ENCODE peak calls at places on chromosome 20, in nine cellular contexts. One of them, this sample, is unnamed.

GRCh38 chr20:53829086-53829703 is 235.6 kb upstream of the ZNF217 start:
- DNase-seq in tibial nerve: no peak
- DNase-seq in lower lobe of right lung: no peak
- DNase-seq in cardiac muscle cell: peak; percentile 94
- DNase-seq in AG09309: peak; percentile 97
- DNase-seq in BE2C: no peak
- DNase-seq in CD8-positive, alpha-beta T cell: no peak
- DNase-seq in astrocyte: peak; percentile 96
- DNase-seq in mucosa of descending colon: no peak
- DNase-seq in this sample: no peak

GRCh38 chr20:40286991-40287531 is 402.0 kb downstream of the MAFB start:
- DNase-seq in cardiac muscle cell: peak; percentile 29
- DNase-seq in tibial nerve: no peak
- DNase-seq in astrocyte: no peak
- DNase-seq in lower lobe of right lung: peak; percentile 74
- DNase-seq in mucosa of descending colon: peak; percentile 58
- DNase-seq in BE2C: peak; percentile 88
- DNase-seq in AG09309: no peak
- DNase-seq in CD8-positive, alpha-beta T cell: no peak
- DNase-seq in this sample: peak; percentile 96

GRCh38 chr20:5864873-5865582 is 85.3 kb downstream of the TRMT6 start:
- DNase-seq in CD8-positive, alpha-beta T cell: no peak
- DNase-seq in tibial nerve: no peak
- DNase-seq in BE2C: no peak
- DNase-seq in mucosa of descending colon: no peak
- DNase-seq in astrocyte: peak; percentile 60
- DNase-seq in cardiac muscle cell: peak; percentile 81
- DNase-seq in AG09309: peak; percentile 20
- DNase-seq in lower lobe of right lung: no peak
- DNase-seq in this sample: no peak

GRCh38 chr20:14142964-14143627 is 147.8 kb downstream of the MACROD2 start:
- DNase-seq in mucosa of descending colon: no peak
- DNase-seq in BE2C: no peak
- DNase-seq in CD8-positive, alpha-beta T cell: no peak
- DNase-seq in cardiac muscle cell: peak; percentile 79
- DNase-seq in astrocyte: peak; percentile 66
- DNase-seq in tibial nerve: no peak
- DNase-seq in AG09309: peak; percentile 7
- DNase-seq in lower lobe of right lung: no peak
- DNase-seq in this sample: no peak

GRCh38 chr20:32521780-32522524 is 63.2 kb downstream of the NOL4L start:
- DNase-seq in AG09309: no peak
- DNase-seq in lower lobe of right lung: peak; percentile 67
- DNase-seq in BE2C: peak; percentile 90
- DNase-seq in mucosa of descending colon: peak; percentile 68
- DNase-seq in cardiac muscle cell: peak; percentile 72
- DNase-seq in tibial nerve: no peak
- DNase-seq in astrocyte: no peak
- DNase-seq in CD8-positive, alpha-beta T cell: peak; percentile 68
- DNase-seq in this sample: peak; percentile 40

GRCh38 chr20:58494923-58495622 is 20.1 kb downstream of the APCDD1L start:
- DNase-seq in lower lobe of right lung: no peak
- DNase-seq in CD8-positive, alpha-beta T cell: no peak
- DNase-seq in mucosa of descending colon: no peak
- DNase-seq in cardiac muscle cell: no peak
- DNase-seq in AG09309: no peak
- DNase-seq in astrocyte: no peak
- DNase-seq in tibial nerve: no peak
- DNase-seq in BE2C: no peak
- DNase-seq in this sample: no peak

GRCh38 chr20:3275064-3275935 is 36.3 kb upstream of the SLC4A11 start:
- DNase-seq in AG09309: no peak
- DNase-seq in BE2C: no peak
- DNase-seq in CD8-positive, alpha-beta T cell: no peak
- DNase-seq in mucosa of descending colon: no peak
- DNase-seq in cardiac muscle cell: no peak
- DNase-seq in tibial nerve: no peak
- DNase-seq in lower lobe of right lung: no peak
- DNase-seq in astrocyte: no peak
- DNase-seq in this sample: no peak

GRCh38 chr20:40535816-40536215 is 153.2 kb downstream of the MAFB start:
- DNase-seq in astrocyte: no peak
- DNase-seq in BE2C: no peak
- DNase-seq in lower lobe of right lung: no peak
- DNase-seq in mucosa of descending colon: no peak
- DNase-seq in CD8-positive, alpha-beta T cell: no peak
- DNase-seq in cardiac muscle cell: peak; percentile 57
- DNase-seq in AG09309: no peak
- DNase-seq in tibial nerve: no peak
- DNase-seq in this sample: no peak

DNA sequence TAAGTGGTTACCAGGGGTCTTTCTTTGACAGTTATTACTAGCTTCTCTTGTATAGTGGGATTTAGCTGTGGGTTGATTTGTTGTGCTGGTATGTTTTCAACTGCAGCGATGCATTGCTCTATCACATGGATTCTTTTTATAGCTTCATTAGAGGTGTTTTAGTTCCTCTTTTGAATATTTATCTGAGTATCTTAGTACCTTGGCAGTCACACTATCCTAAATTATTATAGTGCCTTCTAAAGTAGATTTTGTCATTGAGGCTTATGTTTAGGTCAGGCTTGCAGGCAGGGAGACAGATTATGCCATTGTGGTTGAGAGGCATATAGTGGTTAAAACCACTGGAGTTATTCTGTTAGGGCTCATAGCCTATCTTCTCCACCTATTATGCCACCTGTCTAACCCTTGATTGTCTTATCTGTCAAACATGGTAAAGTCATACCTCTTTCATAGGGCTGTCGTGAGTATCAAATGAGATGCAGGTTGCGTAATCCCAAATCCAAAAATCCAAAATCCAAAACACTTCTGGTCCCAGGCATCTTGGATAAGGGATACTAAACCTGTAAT is 49.3 kb downstream of the KCNS1 start:
- DNase-seq in AG09309: no peak
- DNase-seq in CD8-positive, alpha-beta T cell: no peak
- DNase-seq in cardiac muscle cell: no peak
- DNase-seq in astrocyte: no peak
- DNase-seq in tibial nerve: no peak
- DNase-seq in mucosa of descending colon: no peak
- DNase-seq in BE2C: no peak
- DNase-seq in lower lobe of right lung: no peak
- DNase-seq in this sample: no peak
- H3K4me3 ChIP-seq in AG09309: no peak overlapping the region
- H3K4me3 ChIP-seq in CD8-positive, alpha-beta T cell: no peak overlapping the region
- H3K4me3 ChIP-seq in cardiac muscle cell: no peak overlapping the region
- H3K4me3 ChIP-seq in astrocyte: no peak overlapping the region
- H3K4me3 ChIP-seq in tibial nerve: no peak overlapping the region
- H3K4me3 ChIP-seq in mucosa of descending colon: no peak overlapping the region
- H3K4me3 ChIP-seq in BE2C: no peak overlapping the region
- H3K4me3 ChIP-seq in lower lobe of right lung: no peak overlapping the region
- H3K4me3 ChIP-seq in this sample: no peak overlapping the region

GRCh38 chr20:9169409-9169808 is 100.5 kb downstream of the PLCB4 start:
- DNase-seq in CD8-positive, alpha-beta T cell: no peak
- DNase-seq in mucosa of descending colon: no peak
- DNase-seq in astrocyte: no peak
- DNase-seq in lower lobe of right lung: no peak
- DNase-seq in cardiac muscle cell: no peak
- DNase-seq in AG09309: no peak
- DNase-seq in BE2C: no peak
- DNase-seq in tibial nerve: no peak
- DNase-seq in this sample: no peak

GRCh38 chr20:9177278-9177677 is 108.4 kb downstream of the PLCB4 start:
- DNase-seq in mucosa of descending colon: no peak
- DNase-seq in AG09309: no peak
- DNase-seq in CD8-positive, alpha-beta T cell: no peak
- DNase-seq in cardiac muscle cell: no peak
- DNase-seq in lower lobe of right lung: no peak
- DNase-seq in BE2C: no peak
- DNase-seq in tibial nerve: no peak
- DNase-seq in astrocyte: no peak
- DNase-seq in this sample: no peak

DNA sequence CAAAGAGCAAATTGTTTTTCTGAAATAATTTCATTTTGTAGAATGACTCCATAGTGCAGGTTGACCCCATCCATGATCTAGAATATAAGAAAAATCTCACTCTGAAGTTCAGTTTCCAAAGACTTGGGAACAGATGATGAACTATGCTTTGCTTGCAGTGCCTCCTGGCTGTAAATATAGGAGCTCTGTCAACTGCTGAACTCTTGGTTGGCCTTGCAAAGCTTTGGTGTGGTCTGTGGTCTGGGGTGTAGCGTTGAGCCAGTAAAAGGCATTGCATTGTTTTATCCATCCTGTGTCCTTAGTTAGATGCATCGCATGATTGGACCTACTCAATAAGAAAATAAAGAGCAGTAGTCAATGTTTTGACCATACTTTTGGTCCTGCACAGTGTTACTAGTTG is 104.0 kb downstream of the PLCB4 start:
- DNase-seq in astrocyte: peak; percentile 35
- DNase-seq in mucosa of descending colon: no peak
- DNase-seq in BE2C: peak; percentile 33
- DNase-seq in cardiac muscle cell: peak; percentile 13
- DNase-seq in AG09309: no peak
- DNase-seq in lower lobe of right lung: no peak
- DNase-seq in tibial nerve: no peak
- DNase-seq in CD8-positive, alpha-beta T cell: no peak
- DNase-seq in this sample: no peak
- TF ChIP-seq CTCF in astrocyte: no peak
- TF ChIP-seq CTCF in mucosa of descending colon: no peak
- TF ChIP-seq CTCF in BE2C: peak; percentile 65
- TF ChIP-seq CTCF in cardiac muscle cell: peak; percentile 16
- TF ChIP-seq CTCF in AG09309: peak; percentile 20
- TF ChIP-seq CTCF in lower lobe of right lung: no peak
- TF ChIP-seq CTCF in tibial nerve: no peak
- TF ChIP-seq CTCF in CD8-positive, alpha-beta T cell: no peak
- TF ChIP-seq CTCF in this sample: no peak

GRCh38 chr20:63099426-63100267 is 92.9 kb upstream of the BHLHE23 start:
- DNase-seq in AG09309: no peak
- DNase-seq in cardiac muscle cell: no peak
- DNase-seq in astrocyte: no peak
- DNase-seq in tibial nerve: no peak
- DNase-seq in lower lobe of right lung: no peak
- DNase-seq in CD8-positive, alpha-beta T cell: no peak
- DNase-seq in BE2C: peak; percentile 3
- DNase-seq in mucosa of descending colon: peak; percentile 31
- DNase-seq in this sample: no peak

GRCh38 chr20:63102720-63103375 is 96.1 kb upstream of the BHLHE23 start:
- DNase-seq in astrocyte: no peak
- DNase-seq in lower lobe of right lung: peak; percentile 61
- DNase-seq in AG09309: no peak
- DNase-seq in mucosa of descending colon: peak; percentile 68
- DNase-seq in tibial nerve: no peak
- DNase-seq in cardiac muscle cell: peak; percentile 62
- DNase-seq in BE2C: peak; percentile 24
- DNase-seq in CD8-positive, alpha-beta T cell: peak; percentile 71
- DNase-seq in this sample: no peak

GRCh38 chr20:63100401-63100925 is 93.7 kb upstream of the BHLHE23 start:
- DNase-seq in lower lobe of right lung: peak; percentile 25
- DNase-seq in astrocyte: no peak
- DNase-seq in BE2C: peak; percentile 5
- DNase-seq in cardiac muscle cell: no peak
- DNase-seq in tibial nerve: no peak
- DNase-seq in AG09309: no peak
- DNase-seq in CD8-positive, alpha-beta T cell: no peak
- DNase-seq in mucosa of descending colon: peak; percentile 10
- DNase-seq in this sample: no peak

GRCh38 chr20:63101781-63102719 is 95.3 kb upstream of the BHLHE23 start:
- DNase-seq in tibial nerve: no peak
- DNase-seq in cardiac muscle cell: peak; percentile 61
- DNase-seq in CD8-positive, alpha-beta T cell: peak; percentile 77
- DNase-seq in astrocyte: peak; percentile 18
- DNase-seq in lower lobe of right lung: peak; percentile 51
- DNase-seq in AG09309: peak; percentile 1
- DNase-seq in BE2C: peak; percentile 25
- DNase-seq in mucosa of descending colon: peak; percentile 62
- DNase-seq in this sample: no peak

DNA sequence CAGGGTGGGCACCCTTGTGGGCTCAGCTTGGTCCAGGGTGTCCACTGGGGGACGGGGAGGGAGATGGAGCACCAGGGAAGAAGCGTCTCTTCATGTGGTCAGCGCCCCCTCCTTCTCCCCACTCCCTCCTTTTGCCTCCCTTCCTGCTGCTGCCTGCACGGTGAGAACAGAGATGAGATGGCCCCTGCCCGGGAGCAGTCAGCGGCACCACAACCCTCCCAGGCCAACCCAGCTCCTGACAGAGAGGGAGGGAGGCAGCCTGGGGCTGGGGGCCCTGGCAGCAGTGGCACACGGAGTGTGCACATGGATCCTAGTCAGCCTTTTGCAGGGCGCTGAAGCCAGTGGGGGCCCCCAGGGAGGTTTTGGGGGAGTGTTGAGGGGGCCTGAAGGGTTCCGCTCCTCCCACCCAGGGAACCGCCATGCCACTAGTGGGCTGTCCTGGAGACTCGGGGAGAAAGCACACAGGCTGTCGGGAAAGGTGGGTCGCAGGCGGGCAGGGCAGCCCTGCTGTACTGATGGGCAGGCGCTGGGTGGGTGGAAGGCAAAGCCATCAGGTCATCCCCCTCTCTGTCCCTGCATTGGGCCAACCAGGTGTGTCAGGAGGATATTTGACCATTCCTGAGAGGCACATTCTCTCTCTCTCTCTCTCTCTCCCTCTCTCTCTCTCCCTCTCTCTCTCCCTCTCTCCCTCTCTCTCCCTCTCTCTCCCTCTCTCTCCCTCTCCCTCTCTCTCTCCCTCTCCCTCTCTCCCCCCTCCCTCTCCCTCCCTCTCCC is 94.3 kb upstream of the BHLHE23 start:
- DNase-seq in AG09309: no peak
- DNase-seq in lower lobe of right lung: peak; percentile 13
- DNase-seq in tibial nerve: no peak
- DNase-seq in mucosa of descending colon: peak; percentile 29
- DNase-seq in astrocyte: no peak
- DNase-seq in BE2C: peak; percentile 8
- DNase-seq in cardiac muscle cell: no peak
- DNase-seq in CD8-positive, alpha-beta T cell: no peak
- DNase-seq in this sample: no peak
- H3K4me3 ChIP-seq in AG09309: no peak overlapping the region
- H3K4me3 ChIP-seq in lower lobe of right lung: no peak overlapping the region
- H3K4me3 ChIP-seq in tibial nerve: no peak overlapping the region
- H3K4me3 ChIP-seq in mucosa of descending colon: no peak overlapping the region
- H3K4me3 ChIP-seq in astrocyte: no peak overlapping the region
- H3K4me3 ChIP-seq in BE2C: no peak overlapping the region
- H3K4me3 ChIP-seq in cardiac muscle cell: no peak overlapping the region
- H3K4me3 ChIP-seq in CD8-positive, alpha-beta T cell: peak overlapping the region; percentile 98
- H3K4me3 ChIP-seq in this sample: no peak overlapping the region

DNA sequence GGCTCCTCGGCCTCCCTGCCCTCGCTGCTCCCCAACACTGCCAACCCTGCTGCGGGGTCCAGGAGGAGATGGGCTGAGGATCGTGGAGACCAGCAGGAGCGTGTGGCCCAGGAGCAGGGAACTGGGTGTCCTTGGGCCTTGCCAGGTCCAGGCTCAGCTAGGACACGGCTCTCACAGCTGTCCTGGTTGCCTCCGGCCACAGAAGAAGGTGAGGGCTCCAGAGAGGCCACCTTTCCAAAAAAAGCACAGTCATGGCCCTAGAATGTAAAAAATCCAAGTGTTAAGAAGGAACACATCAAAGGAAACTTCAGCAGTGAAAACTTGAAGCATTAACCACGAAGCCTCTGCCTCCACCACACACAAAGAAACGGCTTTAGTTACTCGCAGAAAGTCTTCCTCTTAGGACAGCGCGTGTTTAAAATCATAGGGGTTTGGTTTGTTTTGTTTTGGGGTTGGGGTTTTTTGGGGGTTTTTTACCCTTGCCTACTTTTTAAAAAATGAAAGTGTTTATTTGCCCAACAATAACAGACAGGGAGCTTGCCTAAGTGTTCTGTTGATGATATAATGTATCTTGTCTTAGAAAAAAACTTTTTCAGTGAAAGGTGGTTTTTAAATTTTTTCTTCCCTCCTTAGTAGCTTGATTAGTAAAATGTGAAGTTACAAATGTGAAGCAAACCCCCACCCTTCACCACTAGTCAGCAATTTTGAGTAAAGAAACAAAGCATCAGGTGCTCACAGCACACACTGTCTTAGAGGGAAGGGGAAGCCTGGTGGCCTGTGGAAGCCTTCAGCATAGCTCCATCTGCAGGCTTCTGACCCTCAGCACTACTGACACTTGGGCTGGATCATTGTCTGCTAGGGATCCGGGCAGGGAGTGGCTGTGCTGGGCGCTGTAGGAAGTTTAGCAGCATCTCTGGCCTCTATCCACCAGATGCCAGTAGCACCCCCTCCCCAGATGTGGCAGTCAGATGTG is 60.0 kb downstream of the PTPN1 start:
- DNase-seq in AG09309: no peak
- DNase-seq in BE2C: no peak
- DNase-seq in astrocyte: peak; percentile 39
- DNase-seq in tibial nerve: no peak
- DNase-seq in cardiac muscle cell: peak; percentile 51
- DNase-seq in CD8-positive, alpha-beta T cell: no peak
- DNase-seq in lower lobe of right lung: no peak
- DNase-seq in mucosa of descending colon: no peak
- DNase-seq in this sample: no peak
- TF ChIP-seq CTCF in AG09309: peak; percentile 64
- TF ChIP-seq CTCF in BE2C: peak; percentile 60
- TF ChIP-seq CTCF in astrocyte: peak; percentile 33
- TF ChIP-seq CTCF in tibial nerve: peak; percentile 26
- TF ChIP-seq CTCF in cardiac muscle cell: peak; percentile 54
- TF ChIP-seq CTCF in CD8-positive, alpha-beta T cell: no peak
- TF ChIP-seq CTCF in lower lobe of right lung: peak; percentile 29
- TF ChIP-seq CTCF in mucosa of descending colon: no peak
- TF ChIP-seq CTCF in this sample: peak; percentile 27